ENCODE peak calls at places on chromosomes 7 and 10, in four cellular contexts. P is CD4-positive, alpha-beta T cell; N is SW 1271; O is stimulated activated CD4-positive, alpha-beta T cell treated with anti-CD3 and anti-CD28 coated beads, Interleukin-2, amount 100 ng/mL, for 48 hours. T is an unnamed sample.

GRCh38 chr7:148079681-148080080 is 510.9 kb upstream of the C7orf33 start:
- DNase-seq in O (no peak), N (no peak), P (no peak), T (no peak)

GRCh38 chr7:157153260-157153659 is 14.5 kb downstream of the UBE3C start:
- DNase-seq in P (no peak), N (no peak), O (no peak), T (no peak)

GRCh38 chr7:150367187-150367510 is 1.5 kb upstream of the REPIN1 start:
- DNase-seq in P (no peak), O (no peak), N (no peak), T (no peak)

GRCh38 chr7:54037873-54038272 is 504.3 kb upstream of the VSTM2A start:
- DNase-seq in P (no peak), O (no peak), N (no peak), T (no peak)

GRCh38 chr7:135745702-135746312 is 2.8 kb downstream of the FAM180A start:
- DNase-seq in O (no peak), N (peak), P (no peak), T (no peak)

GRCh38 chr10:17548162-17548561 is 69.0 kb downstream of the HACD1 start:
- DNase-seq in N (no peak), O (no peak), P (no peak), T (no peak)

GRCh38 chr10:21926949-21927348 is 76.6 kb downstream of the DNAJC1 start:
- DNase-seq in O (no peak), N (peak), P (no peak), T (no peak)

GRCh38 chr7:30871655-30872054 is 40.0 kb upstream of the AQP1 start:
- DNase-seq in P (no peak), O (no peak), N (no peak), T (no peak)

GRCh38 chr7:143375298-143376034 is 5.7 kb upstream of the ZYX start:
- DNase-seq in P (peak), O (peak), N (no peak), T (no peak)

GRCh38 chr10:123442901-123443300 is 223.3 kb upstream of the GPR26 start:
- DNase-seq in O (no peak), P (no peak), N (no peak), T (no peak)

GRCh38 chr10:93584445-93584844 is 16.6 kb downstream of the RBP4 start:
- DNase-seq in O (no peak), N (no peak), P (no peak), T (no peak)

GRCh38 chr10:4533626-4534025 is 292.4 kb upstream of the AKR1E2 start:
- DNase-seq in N (no peak), O (no peak), P (no peak), T (no peak)

GRCh38 chr10:93777092-93777491 is 19.4 kb downstream of the LGI1 start:
- DNase-seq in O (no peak), P (no peak), N (no peak), T (no peak)

GRCh38 chr10:70268376-70268775 is 15.4 kb downstream of the NPFFR1 start:
- DNase-seq in N (no peak), P (no peak), O (no peak), T (no peak)

GRCh38 chr7:131555565-131556054 is 818 bp downstream of the PODXL start:
- DNase-seq in P (no peak), O (no peak), N (no peak), T (no peak)

GRCh38 chr7:140416560-140416959 is 12.7 kb downstream of the RAB19 start:
- DNase-seq in N (no peak), P (no peak), O (no peak), T (no peak)

GRCh38 chr7:28808786-28809533 is 149.2 kb downstream of the TRIL start:
- DNase-seq in O (no peak), N (no peak), P (no peak), T (no peak)

GRCh38 chr10:75525067-75525466 is 93.6 kb downstream of the LRMDA start:
- DNase-seq in P (no peak), N (no peak), O (no peak), T (no peak)

GRCh38 chr7:155449880-155450557 is 7.9 kb upstream of the EN2 start:
- DNase-seq in P (no peak), N (no peak), O (no peak), T (no peak)

GRCh38 chr10:133166828-133167692 is 7.0 kb downstream of the KNDC1 start:
- DNase-seq in N (no peak), P (no peak), O (no peak), T (no peak)